ENCODE peak calls at places on chromosomes 6 and 20, in eight cellular contexts. C, J, X, E, O, U, P and F are unnamed samples.

GRCh38 chr6:132401120-132401940 is at the start of gene MOXD1:
- DNase-seq in C (no peak), J (peak; percentile 60), X (peak; percentile 59), E (peak; percentile 88), O (peak; percentile 59), U (peak; percentile 76), P (no peak), F (peak; percentile 19)

GRCh38 chr20:43736588-43737091 is 9.8 kb upstream of the GTSF1L start:
- DNase-seq in C (no peak), J (no peak), X (no peak), E (peak; percentile 69), O (no peak), U (peak; percentile 75), P (no peak), F (no peak)

GRCh38 chr6:116152620-116153019 is 26.7 kb upstream of the COL10A1 start:
- DNase-seq in C (no peak), J (no peak), X (no peak), E (no peak), O (no peak), U (no peak), P (no peak), F (no peak)

GRCh38 chr6:54805077-54805476 is 41.5 kb upstream of the FAM83B start:
- DNase-seq in C (no peak), J (no peak), X (no peak), E (no peak), O (no peak), U (no peak), P (no peak), F (no peak)

GRCh38 chr20:1569417-1569861 is 11.9 kb upstream of the SIRPD start:
- DNase-seq in C (no peak), J (no peak), X (no peak), E (no peak), O (no peak), U (peak; percentile 0), P (no peak), F (no peak)

GRCh38 chr6:160227038-160227768 is 31.4 kb downstream of the SLC22A2 start:
- DNase-seq in C (no peak), J (no peak), X (no peak), E (no peak), O (no peak), U (no peak), P (no peak), F (peak; percentile 27)

GRCh38 chr6:131916847-131917246 is 34.3 kb downstream of the CCN2 start:
- DNase-seq in C (no peak), J (no peak), X (no peak), E (no peak), O (no peak), U (no peak), P (no peak), F (no peak)

GRCh38 chr6:119627908-119628669 is 278.5 kb upstream of the MAN1A1 start:
- DNase-seq in C (no peak), J (peak; percentile 71), X (peak; percentile 30), E (no peak), O (no peak), U (no peak), P (no peak), F (no peak)

GRCh38 chr6:27795697-27796494 is 116.3 kb downstream of the OR2B2 start:
- DNase-seq in C (no peak), J (peak; percentile 77), X (peak; percentile 43), E (peak; percentile 80), O (no peak), U (peak; percentile 58), P (no peak), F (peak; percentile 71)

GRCh38 chr6:89989742-89990141 is 95.5 kb downstream of the GJA10 start:
- DNase-seq in C (no peak), J (no peak), X (no peak), E (no peak), O (no peak), U (no peak), P (no peak), F (no peak)

GRCh38 chr20:34049389-34049788 is 55.7 kb downstream of the RALY start:
- DNase-seq in C (no peak), J (no peak), X (no peak), E (no peak), O (no peak), U (no peak), P (no peak), F (no peak)

GRCh38 chr20:4281258-4282055 is 266.1 kb upstream of the RNF24 start:
- DNase-seq in C (no peak), J (no peak), X (no peak), E (no peak), O (no peak), U (no peak), P (no peak), F (no peak)

GRCh38 chr20:3655032-3655405 is 8.2 kb downstream of the GFRA4 start:
- DNase-seq in C (no peak), J (no peak), X (no peak), E (no peak), O (no peak), U (no peak), P (no peak), F (no peak)

GRCh38 chr6:16109659-16110300 is 19.1 kb upstream of the MYLIP start:
- DNase-seq in C (no peak), J (no peak), X (peak; percentile 21), E (no peak), O (no peak), U (no peak), P (no peak), F (no peak)

GRCh38 chr6:19024737-19025136 is 637.6 kb downstream of the RNF144B start:
- DNase-seq in C (no peak), J (peak; percentile 30), X (peak; percentile 16), E (peak; percentile 79), O (peak; percentile 61), U (no peak), P (no peak), F (peak; percentile 11)

GRCh38 chr6:150142304-150142656 is 564 bp upstream of the PPP1R14C start:
- DNase-seq in C (no peak), J (peak; percentile 89), X (no peak), E (no peak), O (no peak), U (no peak), P (no peak), F (peak; percentile 4)